ENCODE peak calls at places on chromosomes 4 and X, in four cellular contexts. E, L, G and J are unnamed samples.

GRCh38 chrX:42102586-42103282 is 179.4 kb upstream of the CASK start:
- DNase-seq in G (no peak), E (no peak), L (no peak), J (no peak)

GRCh38 chrX:72142094-72142843 is 10.6 kb upstream of the RTL5 start:
- DNase-seq in G (no peak), E (no peak), L (no peak), J (no peak)

GRCh38 chr4:4860803-4861591 is 1.5 kb downstream of the MSX1 start:
- DNase-seq in L (peak; percentile 64), E (peak; percentile 29), G (no peak), J (peak; percentile 27)

GRCh38 chrX:11111947-11112346 is 815 bp downstream of the HCCS start:
- DNase-seq in G (no peak), E (no peak), L (no peak), J (no peak)

GRCh38 chr4:108900018-108900417 is 137.2 kb upstream of the ETNPPL start:
- DNase-seq in L (no peak), G (no peak), E (no peak), J (no peak)

GRCh38 chr4:75229783-75230570 is 284.2 kb downstream of the RCHY1 start:
- DNase-seq in E (no peak), G (peak; percentile 32), L (no peak), J (no peak)

GRCh38 chrX:12975999-12976558 is 1.2 kb downstream of the TMSB4X start:
- DNase-seq in E (no peak), G (no peak), L (no peak), J (peak; percentile 60)

GRCh38 chrX:35890699-35891098 is 28.8 kb upstream of the CFAP47 start:
- DNase-seq in G (no peak), L (peak; percentile 65), E (peak; percentile 46), J (peak; percentile 7)

GRCh38 chr4:102610476-102610875 is 109.3 kb downstream of the NFKB1 start:
- DNase-seq in L (no peak), E (no peak), G (no peak), J (no peak)

GRCh38 chr4:92599044-92599443 is 295.3 kb downstream of the GRID2 start:
- DNase-seq in E (no peak), G (no peak), L (no peak), J (no peak)

GRCh38 chrX:102835504-102836146 is 101.4 kb upstream of the RAB40AL start:
- DNase-seq in G (no peak), E (peak; percentile 1), L (peak; percentile 40), J (no peak)

GRCh38 chrX:118350221-118350620 is 4.3 kb downstream of the WDR44 start:
- DNase-seq in E (no peak), L (no peak), G (no peak), J (no peak)

GRCh38 chrX:25083661-25084060 is 67.9 kb upstream of the ARX start:
- DNase-seq in E (no peak), G (no peak), L (no peak), J (no peak)

GRCh38 chr4:99645638-99646037 is 12.0 kb downstream of the C4orf54 start:
- DNase-seq in E (no peak), L (no peak), G (no peak), J (no peak)

GRCh38 chrX:25020391-25021131 is 4.8 kb upstream of the ARX start:
- DNase-seq in E (no peak), L (peak; percentile 82), G (no peak), J (peak; percentile 78)

GRCh38 chr4:85058551-85058950 is 92.1 kb upstream of the WDFY3 start:
- DNase-seq in E (no peak), L (no peak), G (no peak), J (no peak)

GRCh38 chr4:153326513-153326912 is 18.0 kb upstream of the MND1 start:
- DNase-seq in G (no peak), L (no peak), E (no peak), J (no peak)

GRCh38 chr4:24067367-24067766 is 177.5 kb upstream of the PPARGC1A start:
- DNase-seq in L (no peak), G (no peak), E (no peak), J (no peak)

GRCh38 chr4:184568770-184569169 is 80.5 kb downstream of the CASP3 start:
- DNase-seq in E (no peak), L (no peak), G (peak; percentile 33), J (no peak)

GRCh38 chr4:9867746-9868425 is 86.5 kb downstream of the DRD5 start:
- DNase-seq in L (no peak), G (no peak), E (no peak), J (no peak)

GRCh38 chr4:152803541-152803940 is 23.8 kb downstream of the ARFIP1 start:
- DNase-seq in G (no peak), E (no peak), L (no peak), J (no peak)

GRCh38 chr4:94410678-94411206 is 41.0 kb upstream of the PDLIM5 start:
- DNase-seq in E (peak; percentile 76), G (no peak), L (peak; percentile 42), J (no peak)

GRCh38 chr4:89316931-89317366 is 9.3 kb upstream of the GPRIN3 start:
- DNase-seq in E (no peak), G (no peak), L (no peak), J (no peak)

GRCh38 chr4:15870921-15871664 is 67.4 kb downstream of the FGFBP1 start:
- DNase-seq in E (no peak), L (no peak), G (no peak), J (no peak)

GRCh38 chrX:39911278-39911897 is 186.4 kb downstream of the BCOR start:
- DNase-seq in E (no peak), G (no peak), L (no peak), J (no peak)

GRCh38 chr4:67091668-67092067 is 453.6 kb downstream of the CENPC start:
- DNase-seq in G (no peak), L (no peak), E (no peak), J (no peak)

GRCh38 chrX:45900751-45901150 is 644.5 kb downstream of the ZNF674 start:
- DNase-seq in L (no peak), E (no peak), G (no peak), J (no peak)

GRCh38 chr4:101279377-101279871 is 67.9 kb downstream of the PPP3CA start:
- DNase-seq in G (no peak), E (no peak), L (peak; percentile 11), J (peak; percentile 6)

GRCh38 chr4:176782794-176783193 is 9.9 kb downstream of the VEGFC start:
- DNase-seq in G (no peak), E (no peak), L (no peak), J (no peak)

GRCh38 chr4:146511381-146511780 is 10.4 kb downstream of the SLC10A7 start:
- DNase-seq in G (no peak), L (no peak), E (no peak), J (no peak)

GRCh38 chr4:98522603-98523395 is 135.6 kb downstream of the TSPAN5 start:
- DNase-seq in G (no peak), L (no peak), E (peak; percentile 35), J (no peak)

DNA sequence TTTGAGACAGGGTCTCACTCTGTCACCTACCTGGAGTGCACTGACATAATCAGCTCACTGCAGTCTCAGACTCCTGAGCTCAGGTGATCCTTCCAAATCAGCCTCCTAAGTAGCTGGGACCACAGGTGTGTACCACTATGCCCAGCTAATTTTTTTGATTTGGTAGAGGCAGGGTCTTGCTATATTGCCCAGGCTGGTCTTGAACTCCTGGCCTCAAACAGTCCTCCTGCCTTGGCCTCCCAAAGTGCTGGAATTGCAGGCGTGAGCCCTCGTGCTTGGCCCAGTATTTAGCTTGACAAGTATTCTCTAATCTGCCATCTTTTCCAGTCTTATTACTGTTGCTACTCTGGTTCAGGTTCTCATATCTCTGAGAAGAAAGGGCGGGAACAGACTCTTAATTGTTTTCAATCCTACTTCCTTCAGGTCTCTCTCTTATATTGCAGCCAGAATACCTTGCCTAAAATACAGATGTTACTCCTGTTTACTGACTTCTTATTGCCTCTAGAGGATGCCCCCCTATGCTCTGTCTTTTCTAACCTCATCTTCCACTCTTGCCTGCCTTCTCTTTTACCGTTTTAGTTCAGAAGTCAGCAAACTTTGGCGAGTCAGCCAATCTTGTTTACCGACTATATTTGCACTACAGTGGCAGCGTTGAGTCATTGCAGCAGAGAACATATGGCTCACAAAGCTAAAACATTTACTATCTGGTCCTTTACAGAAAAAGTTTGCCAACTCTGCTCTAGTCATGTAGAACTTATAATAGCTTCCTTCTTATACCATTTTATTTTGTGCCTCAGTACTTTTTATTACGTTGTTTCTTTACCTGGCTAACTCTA is 19.0 kb downstream of the MRPL1 start:
- DNase-seq in E (peak; percentile 80), L (no peak), G (no peak), J (no peak)
- TF ChIP-seq FOXK2 in E (no peak), L (no peak), G (no peak), J (peak; percentile 25)

GRCh38 chr4:105483840-105484239 is 10.0 kb upstream of the PPA2 start:
- DNase-seq in L (no peak), E (no peak), G (no peak), J (no peak)
- TF ChIP-seq FOXK2 in L (no peak), E (no peak), G (no peak), J (no peak)

DNA sequence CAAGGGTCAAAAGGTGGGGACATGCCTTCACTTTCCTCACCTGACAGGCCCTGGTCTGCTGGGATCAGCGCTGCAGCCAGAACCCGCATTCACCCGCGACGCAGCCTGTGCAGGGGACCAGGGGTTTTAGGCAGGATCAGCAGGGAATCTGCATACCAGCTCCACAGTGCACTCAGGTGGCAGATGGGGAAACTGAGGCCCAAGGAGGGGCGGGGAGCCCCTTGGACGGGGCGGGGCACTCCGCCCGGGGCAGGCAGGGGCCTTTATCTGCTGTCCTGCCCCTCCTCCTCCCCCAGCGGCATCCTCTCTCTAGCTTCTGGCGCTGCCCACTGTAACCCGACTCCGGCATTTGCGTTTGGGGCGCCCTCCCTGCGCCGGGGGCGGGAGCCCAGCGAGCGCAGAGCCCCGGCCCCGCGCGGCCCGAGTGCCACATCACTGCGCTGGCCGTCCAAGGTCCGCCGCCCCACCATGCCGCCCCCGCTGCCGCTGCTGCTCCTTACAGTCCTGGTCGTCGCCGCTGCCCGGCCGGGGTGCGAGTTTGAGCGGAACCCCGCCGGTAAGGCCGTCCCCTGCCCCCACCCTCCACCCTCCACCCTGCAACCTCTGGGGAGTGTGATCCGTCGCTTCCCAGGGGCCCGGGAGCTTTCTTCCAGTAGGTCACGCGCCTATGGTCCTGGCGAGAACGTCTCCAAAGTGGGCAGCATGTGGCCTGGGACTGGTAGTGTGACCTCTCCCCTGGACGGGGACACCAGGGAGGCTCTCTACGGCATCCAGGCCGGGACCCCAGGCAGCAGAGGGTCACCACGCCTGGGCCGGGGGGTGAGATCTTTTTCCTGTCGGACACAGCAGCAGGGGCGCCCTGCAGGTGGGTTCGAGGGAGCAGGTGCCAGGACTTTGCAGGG is at the start of gene CPZ:
- DNase-seq in L (no peak), E (peak; percentile 16), G (no peak), J (peak; percentile 62)
- TF ChIP-seq FOXK2 in L (no peak), E (no peak), G (no peak), J (no peak)

GRCh38 chrX:63430026-63430425 is 78.9 kb upstream of the SPIN4 start:
- DNase-seq in G (no peak), L (no peak), E (no peak), J (no peak)

GRCh38 chrX:63424063-63424462 is 72.9 kb upstream of the SPIN4 start:
- DNase-seq in G (no peak), L (no peak), E (no peak), J (no peak)

GRCh38 chrX:63421411-63421810 is 70.3 kb upstream of the SPIN4 start:
- DNase-seq in G (no peak), E (no peak), L (no peak), J (no peak)

GRCh38 chrX:63428348-63428747 is 77.2 kb upstream of the SPIN4 start:
- DNase-seq in L (no peak), G (no peak), E (no peak), J (no peak)

DNA sequence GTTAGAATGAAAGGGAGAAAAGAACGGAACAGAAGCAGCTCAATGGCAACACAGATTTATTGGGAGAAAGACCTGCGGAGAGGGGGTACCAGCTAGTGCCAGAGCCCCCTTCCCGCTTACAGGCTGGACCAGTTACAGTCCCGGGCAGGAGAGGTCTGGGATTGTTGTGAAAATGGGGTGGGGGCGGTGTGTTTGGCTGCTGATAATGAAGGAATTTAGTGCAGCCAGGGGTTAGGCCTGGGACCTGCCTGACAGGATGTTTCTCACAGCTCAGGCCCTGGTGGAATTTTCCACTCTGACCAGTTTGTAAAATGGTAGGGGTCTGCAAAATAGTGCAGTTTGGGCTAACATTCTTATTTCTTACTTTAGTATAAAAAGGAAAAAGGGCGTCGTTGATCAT is 75.4 kb upstream of the SPIN4 start:
- DNase-seq in L (no peak), G (no peak), E (no peak), J (no peak)
- TF ChIP-seq FOXK2 in L (no peak), G (no peak), E (no peak), J (no peak)